ENCODE peak calls at places on chromosomes 3 and 15, in seven cellular contexts. S is spleen; K is epithelial cell of prostate; P is germinal center; W is central memory CD4-positive, alpha-beta T cell; J is skeletal muscle cell; C is NCI-H1092. I is an unnamed sample.

GRCh38 chr15:88258021-88258641 is 1.6 kb upstream of the NTRK3 start:
- DNase-seq in C (no peak), P (no peak), J (no peak), K (no peak), S (no peak), W (no peak), I (no peak)

GRCh38 chr3:34568766-34569165 is 770.3 kb downstream of the PDCD6IP start:
- DNase-seq in K (no peak), S (no peak), W (no peak), P (no peak), C (no peak), J (no peak), I (no peak)

GRCh38 chr15:72269739-72270138 is 2.6 kb downstream of the PARP6 start:
- DNase-seq in C (no peak), J (no peak), S (no peak), W (no peak), P (no peak), K (no peak), I (no peak)

GRCh38 chr3:160633361-160634083 is 43.4 kb upstream of the ARL14 start:
- DNase-seq in J (no peak), S (no peak), P (no peak), C (no peak), W (no peak), K (no peak), I (no peak)

GRCh38 chr3:150133293-150133692 is 162.6 kb upstream of the PFN2 start:
- DNase-seq in W (no peak), J (peak), K (no peak), S (no peak), P (no peak), C (no peak), I (no peak)

GRCh38 chr3:46017720-46018119 is 9.6 kb downstream of the XCR1 start:
- DNase-seq in J (no peak), P (no peak), K (no peak), C (no peak), W (no peak), S (no peak), I (no peak)

GRCh38 chr3:43296565-43296964 is 10.2 kb downstream of the SNRK start:
- DNase-seq in S (peak), K (no peak), J (no peak), P (peak), W (peak), C (no peak), I (no peak)

GRCh38 chr3:175620093-175620492 is 761.0 kb downstream of the NAALADL2 start:
- DNase-seq in S (no peak), K (no peak), W (no peak), J (no peak), C (no peak), P (no peak), I (no peak)

GRCh38 chr3:69388241-69388640 is 2.4 kb upstream of the FRMD4B start:
- DNase-seq in J (no peak), P (no peak), K (no peak), W (no peak), C (no peak), S (no peak), I (no peak)

GRCh38 chr3:11093823-11094340 is 60.4 kb upstream of the HRH1 start:
- DNase-seq in J (no peak), S (no peak), P (no peak), C (no peak), K (no peak), W (no peak), I (no peak)

GRCh38 chr3:187039723-187040414 is 99.4 kb downstream of the RPL39L start:
- DNase-seq in K (no peak), S (no peak), W (no peak), P (no peak), J (no peak), C (no peak), I (no peak)

GRCh38 chr15:90592144-90592887 is 62.6 kb downstream of the CRTC3 start:
- DNase-seq in C (no peak), J (peak), S (no peak), P (no peak), W (no peak), K (peak), I (no peak)

GRCh38 chr15:67114846-67115521 is 49.6 kb downstream of the SMAD3 start:
- DNase-seq in W (no peak), C (no peak), P (no peak), S (peak), J (no peak), K (no peak), I (no peak)

GRCh38 chr15:81361891-81362290 is 12.1 kb downstream of the TMC3 start:
- DNase-seq in C (no peak), W (no peak), J (no peak), P (no peak), S (no peak), K (no peak), I (no peak)

GRCh38 chr15:90087454-90088154 is 14.7 kb downstream of the IDH2 start:
- DNase-seq in S (no peak), C (no peak), P (peak), J (no peak), K (no peak), W (no peak), I (no peak)

GRCh38 chr15:62940755-62941361 is 101.7 kb upstream of the TPM1 start:
- DNase-seq in J (peak), K (peak), W (no peak), P (no peak), S (no peak), C (no peak), I (no peak)

GRCh38 chr3:114446605-114447004 is 152.8 kb downstream of the TIGIT start:
- DNase-seq in W (no peak), J (no peak), P (no peak), K (no peak), C (no peak), S (no peak), I (no peak)

GRCh38 chr3:11144996-11145395 is 9.3 kb upstream of the HRH1 start:
- DNase-seq in C (no peak), S (no peak), P (no peak), K (no peak), J (no peak), W (no peak), I (no peak)

GRCh38 chr3:162141232-162141631 is 644.6 kb downstream of the OTOL1 start:
- DNase-seq in P (no peak), K (no peak), J (peak), W (no peak), S (no peak), C (no peak), I (no peak)

I was measured in stimulated activated CD8-positive, alpha-beta memory T cell treated with anti-CD3 and anti-CD28 coated beads, Interleukin-2, amount 100 ng/mL, for 48 hours.